ENCODE peak calls at places on chromosomes 1 and 21, in six cellular contexts. One of them, this sample, is unnamed. For H3K4me1, the result is how much of the 10 kb centered on the place peaks cover.

GRCh38 chr1:54153548-54154439 is 994 bp upstream of the CDCP2 start:
- DNase-seq in MM.1S: no peak
- DNase-seq in SJSA1: no peak
- DNase-seq in tibial nerve: no peak
- DNase-seq in CD8-positive, alpha-beta T cell: no peak
- DNase-seq in heart left ventricle: no peak
- DNase-seq in this sample: peak

GRCh38 chr1:101288491-101288944 is 51.7 kb downstream of the S1PR1 start:
- DNase-seq in MM.1S: peak
- DNase-seq in SJSA1: peak
- DNase-seq in tibial nerve: peak
- DNase-seq in CD8-positive, alpha-beta T cell: peak
- DNase-seq in heart left ventricle: no peak
- DNase-seq in this sample: peak

GRCh38 chr1:58575831-58576726 is 973 bp downstream of the TACSTD2 start:
- DNase-seq in MM.1S: no peak
- DNase-seq in SJSA1: no peak
- DNase-seq in tibial nerve: no peak
- DNase-seq in CD8-positive, alpha-beta T cell: no peak
- DNase-seq in heart left ventricle: peak
- DNase-seq in this sample: no peak

GRCh38 chr1:233112184-233113008 is 162.0 kb downstream of the NTPCR start:
- DNase-seq in MM.1S: no peak
- DNase-seq in SJSA1: no peak
- DNase-seq in tibial nerve: no peak
- DNase-seq in CD8-positive, alpha-beta T cell: no peak
- DNase-seq in heart left ventricle: no peak
- DNase-seq in this sample: no peak

GRCh38 chr1:228084325-228084724 is 1.8 kb downstream of the ARF1 start:
- DNase-seq in MM.1S: peak
- DNase-seq in SJSA1: no peak
- DNase-seq in tibial nerve: no peak
- DNase-seq in CD8-positive, alpha-beta T cell: no peak
- DNase-seq in heart left ventricle: no peak
- DNase-seq in this sample: no peak

GRCh38 chr1:23470282-23471070 is 13.5 kb downstream of the ASAP3 start:
- DNase-seq in MM.1S: no peak
- DNase-seq in SJSA1: no peak
- DNase-seq in tibial nerve: peak
- DNase-seq in CD8-positive, alpha-beta T cell: no peak
- DNase-seq in heart left ventricle: peak
- DNase-seq in this sample: peak

GRCh38 chr21:41832230-41833137 is 46.7 kb downstream of the PRDM15 start:
- DNase-seq in MM.1S: peak
- DNase-seq in SJSA1: no peak
- DNase-seq in tibial nerve: no peak
- DNase-seq in CD8-positive, alpha-beta T cell: no peak
- DNase-seq in heart left ventricle: no peak
- DNase-seq in this sample: no peak

GRCh38 chr1:214558002-214558770 is 6.8 kb upstream of the PTPN14 start:
- DNase-seq in MM.1S: no peak
- DNase-seq in SJSA1: peak
- DNase-seq in tibial nerve: no peak
- DNase-seq in CD8-positive, alpha-beta T cell: no peak
- DNase-seq in heart left ventricle: no peak
- DNase-seq in this sample: no peak

GRCh38 chr1:165696625-165697100 is 1.7 kb downstream of the ALDH9A1 start:
- DNase-seq in MM.1S: no peak
- DNase-seq in SJSA1: no peak
- DNase-seq in tibial nerve: no peak
- DNase-seq in CD8-positive, alpha-beta T cell: no peak
- DNase-seq in heart left ventricle: no peak
- DNase-seq in this sample: no peak

GRCh38 chr1:116064616-116065015 is 46.6 kb upstream of the MAB21L3 start:
- DNase-seq in MM.1S: no peak
- DNase-seq in SJSA1: no peak
- DNase-seq in tibial nerve: no peak
- DNase-seq in CD8-positive, alpha-beta T cell: no peak
- DNase-seq in heart left ventricle: no peak
- DNase-seq in this sample: no peak

GRCh38 chr1:1287288-1288110 is 7.3 kb downstream of the SCNN1D start:
- DNase-seq in MM.1S: no peak
- DNase-seq in SJSA1: no peak
- DNase-seq in tibial nerve: no peak
- DNase-seq in CD8-positive, alpha-beta T cell: no peak
- DNase-seq in heart left ventricle: peak
- DNase-seq in this sample: no peak

GRCh38 chr1:39142394-39143060 is 62.0 kb upstream of the MACF1 start:
- DNase-seq in MM.1S: no peak
- DNase-seq in SJSA1: no peak
- DNase-seq in tibial nerve: no peak
- DNase-seq in CD8-positive, alpha-beta T cell: no peak
- DNase-seq in heart left ventricle: no peak
- DNase-seq in this sample: no peak

GRCh38 chr1:32685498-32685897 is 17.1 kb downstream of the SYNC start:
- DNase-seq in MM.1S: no peak
- DNase-seq in SJSA1: no peak
- DNase-seq in tibial nerve: no peak
- DNase-seq in CD8-positive, alpha-beta T cell: no peak
- DNase-seq in heart left ventricle: no peak
- DNase-seq in this sample: no peak

GRCh38 chr1:66752000-66752592 is at the start of gene DYNLT5:
- DNase-seq in MM.1S: no peak
- DNase-seq in SJSA1: no peak
- DNase-seq in tibial nerve: peak
- DNase-seq in CD8-positive, alpha-beta T cell: no peak
- DNase-seq in heart left ventricle: peak
- DNase-seq in this sample: peak

GRCh38 chr1:62435231-62436038 is 1.4 kb upstream of the USP1 start:
- DNase-seq in MM.1S: no peak
- DNase-seq in SJSA1: no peak
- DNase-seq in tibial nerve: no peak
- DNase-seq in CD8-positive, alpha-beta T cell: no peak
- DNase-seq in heart left ventricle: no peak
- DNase-seq in this sample: peak

GRCh38 chr1:52182874-52183400 is 41.0 kb downstream of the ZFYVE9 start:
- DNase-seq in MM.1S: no peak
- DNase-seq in SJSA1: no peak
- DNase-seq in tibial nerve: no peak
- DNase-seq in CD8-positive, alpha-beta T cell: no peak
- DNase-seq in heart left ventricle: no peak
- DNase-seq in this sample: no peak

GRCh38 chr1:28037946-28038345 is 50.5 kb downstream of the EYA3 start:
- DNase-seq in MM.1S: no peak
- DNase-seq in SJSA1: no peak
- DNase-seq in tibial nerve: no peak
- DNase-seq in CD8-positive, alpha-beta T cell: no peak
- DNase-seq in heart left ventricle: no peak
- DNase-seq in this sample: no peak

GRCh38 chr1:172359531-172359991 is 60.9 kb upstream of the C1orf105 start:
- DNase-seq in MM.1S: no peak
- DNase-seq in SJSA1: no peak
- DNase-seq in tibial nerve: no peak
- DNase-seq in CD8-positive, alpha-beta T cell: no peak
- DNase-seq in heart left ventricle: no peak
- DNase-seq in this sample: no peak

GRCh38 chr1:20666804-20667203 is 5.6 kb upstream of the DDOST start:
- DNase-seq in MM.1S: peak
- DNase-seq in SJSA1: no peak
- DNase-seq in tibial nerve: no peak
- DNase-seq in CD8-positive, alpha-beta T cell: no peak
- DNase-seq in heart left ventricle: peak
- DNase-seq in this sample: no peak

GRCh38 chr1:217734973-217735372 is 103.8 kb downstream of the SPATA17 start:
- DNase-seq in MM.1S: no peak
- DNase-seq in SJSA1: no peak
- DNase-seq in tibial nerve: no peak
- DNase-seq in CD8-positive, alpha-beta T cell: no peak
- DNase-seq in heart left ventricle: no peak
- DNase-seq in this sample: no peak

GRCh38 chr1:245154429-245155185 is at the start of gene KIF26B:
- DNase-seq in MM.1S: peak
- DNase-seq in SJSA1: peak
- DNase-seq in tibial nerve: no peak
- DNase-seq in CD8-positive, alpha-beta T cell: no peak
- DNase-seq in heart left ventricle: peak
- DNase-seq in this sample: no peak

GRCh38 chr1:72846891-72847290 is 564.6 kb upstream of the NEGR1 start:
- DNase-seq in MM.1S: no peak
- DNase-seq in SJSA1: no peak
- DNase-seq in tibial nerve: no peak
- DNase-seq in CD8-positive, alpha-beta T cell: no peak
- DNase-seq in heart left ventricle: no peak
- DNase-seq in this sample: no peak

GRCh38 chr1:101290119-101290921 is 53.5 kb downstream of the S1PR1 start:
- DNase-seq in MM.1S: no peak
- DNase-seq in SJSA1: no peak
- DNase-seq in tibial nerve: no peak
- DNase-seq in CD8-positive, alpha-beta T cell: no peak
- DNase-seq in heart left ventricle: no peak
- DNase-seq in this sample: no peak

GRCh38 chr1:19460535-19461351 is 24.6 kb downstream of the CAPZB start:
- DNase-seq in MM.1S: no peak
- DNase-seq in SJSA1: no peak
- DNase-seq in tibial nerve: no peak
- DNase-seq in CD8-positive, alpha-beta T cell: no peak
- DNase-seq in heart left ventricle: no peak
- DNase-seq in this sample: no peak
- H3K4me1 ChIP-seq in MM.1S: under half
- H3K4me1 ChIP-seq in SJSA1: under half
- H3K4me1 ChIP-seq in tibial nerve: under half
- H3K4me1 ChIP-seq in CD8-positive, alpha-beta T cell: half or more
- H3K4me1 ChIP-seq in heart left ventricle: half or more
- H3K4me1 ChIP-seq in this sample: half or more

GRCh38 chr1:78536427-78536826 is 45.7 kb downstream of the PTGFR start:
- DNase-seq in MM.1S: no peak
- DNase-seq in SJSA1: no peak
- DNase-seq in tibial nerve: no peak
- DNase-seq in CD8-positive, alpha-beta T cell: no peak
- DNase-seq in heart left ventricle: no peak
- DNase-seq in this sample: no peak

GRCh38 chr1:78540056-78540455 is 49.3 kb downstream of the PTGFR start:
- DNase-seq in MM.1S: no peak
- DNase-seq in SJSA1: no peak
- DNase-seq in tibial nerve: no peak
- DNase-seq in CD8-positive, alpha-beta T cell: no peak
- DNase-seq in heart left ventricle: no peak
- DNase-seq in this sample: no peak

GRCh38 chr1:78547081-78547480 is 56.3 kb downstream of the PTGFR start:
- DNase-seq in MM.1S: no peak
- DNase-seq in SJSA1: no peak
- DNase-seq in tibial nerve: no peak
- DNase-seq in CD8-positive, alpha-beta T cell: no peak
- DNase-seq in heart left ventricle: no peak
- DNase-seq in this sample: no peak

GRCh38 chr1:78543941-78544630 is 53.3 kb downstream of the PTGFR start:
- DNase-seq in MM.1S: no peak
- DNase-seq in SJSA1: no peak
- DNase-seq in tibial nerve: no peak
- DNase-seq in CD8-positive, alpha-beta T cell: no peak
- DNase-seq in heart left ventricle: no peak
- DNase-seq in this sample: no peak

DNA sequence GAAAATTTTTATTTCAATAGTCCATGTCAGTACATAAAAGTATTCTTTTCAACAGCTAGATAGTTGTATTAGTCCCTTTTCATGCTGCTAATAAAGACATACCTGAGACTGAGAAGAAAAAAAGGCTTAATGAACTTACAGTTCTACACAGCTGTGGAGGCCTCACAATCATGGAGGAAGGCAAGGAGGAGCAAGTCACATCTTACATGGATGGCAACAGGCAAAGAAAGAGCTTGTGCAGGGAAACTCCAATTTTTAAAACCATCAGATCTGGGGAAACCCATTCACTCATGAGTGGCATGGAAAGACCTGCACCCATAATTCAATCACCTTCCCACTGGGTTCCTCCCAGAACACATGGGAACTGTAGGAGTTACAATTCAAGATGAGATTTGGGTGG is 50.7 kb downstream of the PTGFR start:
- DNase-seq in MM.1S: no peak
- DNase-seq in SJSA1: no peak
- DNase-seq in tibial nerve: no peak
- DNase-seq in CD8-positive, alpha-beta T cell: no peak
- DNase-seq in heart left ventricle: no peak
- DNase-seq in this sample: no peak
- H3K27ac ChIP-seq in MM.1S: no peak
- H3K27ac ChIP-seq in SJSA1: no peak
- H3K27ac ChIP-seq in tibial nerve: no peak
- H3K27ac ChIP-seq in CD8-positive, alpha-beta T cell: no peak
- H3K27ac ChIP-seq in heart left ventricle: no peak
- H3K27ac ChIP-seq in this sample: no peak

GRCh38 chr1:109160054-109160840 is 46.3 kb downstream of the ELAPOR1 start:
- DNase-seq in MM.1S: no peak
- DNase-seq in SJSA1: no peak
- DNase-seq in tibial nerve: no peak
- DNase-seq in CD8-positive, alpha-beta T cell: no peak
- DNase-seq in heart left ventricle: no peak
- DNase-seq in this sample: no peak
- H3K4me1 ChIP-seq in MM.1S: under half
- H3K4me1 ChIP-seq in SJSA1: under half
- H3K4me1 ChIP-seq in tibial nerve: under half
- H3K4me1 ChIP-seq in CD8-positive, alpha-beta T cell: under half
- H3K4me1 ChIP-seq in heart left ventricle: under half
- H3K4me1 ChIP-seq in this sample: under half

GRCh38 chr1:147622731-147623130 is 47.6 kb downstream of the ACP6 start:
- DNase-seq in MM.1S: no peak
- DNase-seq in SJSA1: no peak
- DNase-seq in tibial nerve: no peak
- DNase-seq in CD8-positive, alpha-beta T cell: no peak
- DNase-seq in heart left ventricle: no peak
- DNase-seq in this sample: no peak
- H3K27ac ChIP-seq in MM.1S: no peak
- H3K27ac ChIP-seq in SJSA1: no peak
- H3K27ac ChIP-seq in tibial nerve: no peak
- H3K27ac ChIP-seq in CD8-positive, alpha-beta T cell: no peak
- H3K27ac ChIP-seq in heart left ventricle: no peak
- H3K27ac ChIP-seq in this sample: no peak

DNA sequence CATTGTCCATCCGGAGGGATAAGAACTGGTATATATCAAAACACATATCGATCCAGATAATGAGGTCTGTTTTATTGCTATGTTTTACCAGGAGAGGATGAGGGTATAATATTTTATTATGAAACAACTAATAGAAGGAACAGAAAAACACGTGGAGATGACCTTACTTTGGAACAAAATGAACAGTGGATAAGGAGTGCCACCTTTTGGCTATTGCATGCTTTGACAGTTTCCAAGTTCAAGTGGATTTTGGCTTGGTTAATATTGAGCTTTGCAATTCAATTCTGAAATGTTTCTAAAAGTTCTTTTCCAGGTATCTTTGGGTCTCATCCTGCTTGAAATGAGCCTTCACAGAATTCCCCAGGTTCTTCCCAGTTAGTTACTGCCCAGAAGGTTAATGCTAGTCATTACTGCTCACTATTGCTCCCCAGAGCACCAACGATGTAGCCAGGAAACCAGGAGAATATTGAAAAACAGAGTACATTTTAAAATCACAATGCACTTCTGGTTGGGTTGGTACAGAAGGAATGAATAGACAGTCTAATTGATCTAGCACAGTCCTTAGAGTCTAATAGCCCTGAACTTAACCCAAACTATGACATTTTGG is 45.5 kb downstream of the ZC3H11B start:
- DNase-seq in MM.1S: peak
- DNase-seq in SJSA1: no peak
- DNase-seq in tibial nerve: no peak
- DNase-seq in CD8-positive, alpha-beta T cell: no peak
- DNase-seq in heart left ventricle: no peak
- DNase-seq in this sample: no peak
- H3K4me1 ChIP-seq in MM.1S: under half
- H3K4me1 ChIP-seq in SJSA1: under half
- H3K4me1 ChIP-seq in tibial nerve: under half
- H3K4me1 ChIP-seq in CD8-positive, alpha-beta T cell: under half
- H3K4me1 ChIP-seq in heart left ventricle: under half
- H3K4me1 ChIP-seq in this sample: under half